ENCODE peak calls at places on chromosome 7, in five cellular contexts. F, R, O, V and C are unnamed samples.

GRCh38 chr7:149456770-149457421 is 4.0 kb downstream of the ZNF777 start:
- DNase-seq in F (no peak), R (no peak), O (no peak), V (no peak), C (peak; percentile 49)

GRCh38 chr7:151057737-151057988 is at the start of gene CDK5:
- DNase-seq in F (no peak), R (no peak), O (no peak), V (no peak), C (no peak)

GRCh38 chr7:128203047-128203491 is 38.0 kb upstream of the LEP start:
- DNase-seq in F (peak; percentile 27), R (no peak), O (no peak), V (no peak), C (no peak)

GRCh38 chr7:152909280-152909679 is 149.7 kb downstream of the ACTR3B start:
- DNase-seq in F (no peak), R (no peak), O (no peak), V (no peak), C (no peak)

GRCh38 chr7:5574770-5575269 is 151.2 kb upstream of the TNRC18 start:
- DNase-seq in F (peak; percentile 92), R (peak; percentile 75), O (no peak), V (peak; percentile 70), C (no peak)

GRCh38 chr7:87767827-87768226 is 108.3 kb downstream of the SLC25A40 start:
- DNase-seq in F (no peak), R (no peak), O (no peak), V (no peak), C (peak; percentile 14)

GRCh38 chr7:108643136-108643535 is 73.5 kb downstream of the DNAJB9 start:
- DNase-seq in F (no peak), R (no peak), O (no peak), V (no peak), C (no peak)

GRCh38 chr7:147547252-147547897 is 1043.2 kb upstream of the C7orf33 start:
- DNase-seq in F (peak; percentile 24), R (peak; percentile 64), O (peak; percentile 11), V (peak; percentile 64), C (peak; percentile 66)

GRCh38 chr7:139112316-139112715 is 2.8 kb upstream of the ZC3HAV1 start:
- DNase-seq in F (no peak), R (no peak), O (no peak), V (no peak), C (no peak)

GRCh38 chr7:11817111-11817710 is 14.8 kb downstream of the THSD7A start:
- DNase-seq in F (no peak), R (no peak), O (no peak), V (peak; percentile 37), C (no peak)

GRCh38 chr7:33157311-33157710 is 27.9 kb downstream of the BBS9 start:
- DNase-seq in F (no peak), R (no peak), O (no peak), V (no peak), C (no peak)

GRCh38 chr7:130254555-130254954 is 12.1 kb upstream of the CPA2 start:
- DNase-seq in F (no peak), R (no peak), O (no peak), V (no peak), C (no peak)

GRCh38 chr7:87833130-87833529 is 43.0 kb downstream of the SLC25A40 start:
- DNase-seq in F (no peak), R (no peak), O (no peak), V (no peak), C (peak; percentile 23)

GRCh38 chr7:44460325-44460724 is 30.1 kb downstream of the NUDCD3 start:
- DNase-seq in F (no peak), R (no peak), O (peak; percentile 89), V (no peak), C (no peak)

GRCh38 chr7:133364959-133365680 is 112.2 kb downstream of the EXOC4 start:
- DNase-seq in F (no peak), R (no peak), O (no peak), V (no peak), C (no peak)

GRCh38 chr7:132187869-132188789 is 388.1 kb downstream of the PLXNA4 start:
- DNase-seq in F (no peak), R (no peak), O (no peak), V (peak; percentile 96), C (no peak)

GRCh38 chr7:55570939-55571338 is 1.4 kb downstream of the VOPP1 start:
- DNase-seq in F (no peak), R (no peak), O (no peak), V (no peak), C (peak; percentile 85)

GRCh38 chr7:150405584-150406310 is 26.6 kb downstream of the ZNF775 start:
- DNase-seq in F (peak; percentile 85), R (peak; percentile 78), O (peak; percentile 64), V (peak; percentile 78), C (no peak)

GRCh38 chr7:46162582-46162981 is 241.5 kb upstream of the IGFBP3 start:
- DNase-seq in F (no peak), R (no peak), O (no peak), V (no peak), C (no peak)

GRCh38 chr7:5533821-5534367 is 110.3 kb upstream of the TNRC18 start:
- DNase-seq in F (no peak), R (no peak), O (no peak), V (peak; percentile 33), C (no peak)

GRCh38 chr7:140165422-140165821 is 11.4 kb downstream of the KDM7A start:
- DNase-seq in F (no peak), R (no peak), O (no peak), V (no peak), C (peak; percentile 52)

GRCh38 chr7:74993121-74993520 is 28.6 kb downstream of the CASTOR2 start:
- DNase-seq in F (no peak), R (no peak), O (no peak), V (no peak), C (no peak)

GRCh38 chr7:121138262-121138933 is 149.9 kb downstream of the CPED1 start:
- DNase-seq in F (no peak), R (no peak), O (peak; percentile 76), V (peak; percentile 11), C (no peak)

GRCh38 chr7:85324145-85324799 is 137.4 kb upstream of the SEMA3D start:
- DNase-seq in F (peak; percentile 49), R (no peak), O (no peak), V (peak; percentile 20), C (peak; percentile 70)

DNA sequence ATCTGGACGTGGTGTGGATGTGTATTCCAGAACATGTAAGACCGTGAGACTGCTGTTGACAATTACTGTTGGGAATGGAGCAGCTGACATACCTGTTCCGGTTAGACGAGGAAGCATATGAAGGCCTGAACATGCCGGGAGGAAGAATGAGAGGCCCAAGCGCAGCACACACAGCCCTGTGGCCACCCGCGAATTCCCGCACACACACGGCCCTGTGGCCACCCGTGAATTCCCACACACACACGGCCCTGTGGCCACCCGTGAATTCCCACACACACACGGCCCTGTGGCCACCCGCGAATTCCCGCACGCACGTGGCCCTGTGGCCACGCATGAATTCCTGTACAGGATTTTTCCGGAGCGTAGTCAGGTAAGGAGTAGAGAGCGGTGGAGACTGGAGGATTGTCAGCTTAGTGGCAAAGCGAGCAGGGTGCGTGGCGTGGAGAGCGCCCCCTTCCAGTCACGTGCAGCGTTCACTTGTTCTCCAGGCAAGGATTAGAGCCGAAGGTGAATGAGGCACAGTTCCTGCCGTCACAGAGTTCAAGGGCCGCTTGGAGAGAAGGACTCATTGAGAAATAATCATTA is 9.5 kb upstream of the SUN1 start:
- DNase-seq in F (no peak), R (peak; percentile 55), O (no peak), V (peak; percentile 83), C (no peak)
- H3K4me2 ChIP-seq in F (no peak overlapping the region), R (no peak overlapping the region), O (no peak overlapping the region), V (no peak overlapping the region), C (no peak overlapping the region)

GRCh38 chr7:1044189-1045037 is at the start of gene GPR146:
- DNase-seq in F (peak; percentile 100), R (peak; percentile 99), O (peak; percentile 93), V (peak; percentile 98), C (peak; percentile 95)

GRCh38 chr7:1045038-1045726 is 836 bp downstream of the GPR146 start:
- DNase-seq in F (no peak), R (no peak), O (no peak), V (no peak), C (no peak)

GRCh38 chr7:1049006-1049741 is 4.8 kb downstream of the GPR146 start:
- DNase-seq in F (no peak), R (no peak), O (no peak), V (no peak), C (no peak)

GRCh38 chr7:1045727-1046063 is 1.3 kb downstream of the GPR146 start:
- DNase-seq in F (no peak), R (no peak), O (no peak), V (no peak), C (no peak)

DNA sequence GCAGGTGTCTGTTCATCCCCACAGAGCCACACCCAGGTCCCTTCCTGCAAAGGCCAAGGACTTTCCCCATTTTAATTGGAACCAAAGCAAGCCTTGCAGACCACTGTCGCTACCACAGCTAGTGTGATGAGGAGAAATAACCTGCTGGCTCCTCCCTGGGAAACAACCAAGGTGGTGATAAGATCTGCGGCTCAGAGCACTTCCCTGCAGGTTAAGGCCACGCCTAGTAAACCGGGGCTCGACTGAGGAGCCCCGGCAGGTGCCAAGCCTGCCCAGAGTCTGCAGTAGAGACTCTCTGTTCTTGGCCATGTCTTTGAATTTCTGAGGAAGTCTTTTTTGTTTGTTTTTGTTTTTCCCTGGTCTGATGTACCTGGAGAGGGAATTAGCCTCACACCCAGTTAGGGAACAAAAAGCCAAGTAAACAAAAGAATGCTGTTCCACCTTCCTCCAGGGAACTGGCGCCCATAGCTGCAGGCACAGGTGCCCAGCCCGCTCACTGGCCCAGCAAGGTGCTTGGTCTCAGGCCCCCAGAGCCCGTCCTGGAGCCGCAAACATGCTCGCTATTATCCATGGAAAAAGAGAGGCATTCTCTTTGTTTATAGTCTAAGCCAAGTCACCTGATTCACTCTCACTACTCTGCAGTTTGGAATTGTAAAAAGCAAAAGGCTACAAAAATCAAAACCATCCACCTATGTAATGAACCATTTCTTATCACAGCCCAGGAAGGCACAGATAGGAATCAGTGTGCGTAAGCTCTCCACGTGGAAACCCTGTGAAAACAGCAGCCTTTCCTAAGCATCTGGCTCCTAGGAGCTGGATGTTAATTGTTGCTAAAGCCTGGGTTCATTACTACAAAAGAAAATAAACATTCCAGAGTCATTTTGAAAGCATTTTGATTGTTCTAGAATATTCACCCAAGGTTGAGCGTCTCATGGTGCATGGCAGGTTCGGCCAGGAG is 2.7 kb downstream of the GPR146 start:
- DNase-seq in F (peak; percentile 74), R (no peak), O (no peak), V (no peak), C (peak; percentile 5)
- TF ChIP-seq EZH2phosphoT487 in F (no peak), R (no peak), O (no peak), V (no peak), C (no peak)

GRCh38 chr7:81665236-81665635 is 104.6 kb downstream of the HGF start:
- DNase-seq in F (peak; percentile 27), R (no peak), O (no peak), V (no peak), C (no peak)
- H3K4me2 ChIP-seq in F (no peak overlapping the region), R (no peak overlapping the region), O (no peak overlapping the region), V (no peak overlapping the region), C (no peak overlapping the region)

GRCh38 chr7:69879989-69880388 is 281.7 kb downstream of the AUTS2 start:
- DNase-seq in F (no peak), R (no peak), O (no peak), V (no peak), C (no peak)

GRCh38 chr7:69878015-69878414 is 279.7 kb downstream of the AUTS2 start:
- DNase-seq in F (no peak), R (no peak), O (no peak), V (no peak), C (no peak)

GRCh38 chr7:69883399-69883821 is 285.1 kb downstream of the AUTS2 start:
- DNase-seq in F (peak; percentile 60), R (no peak), O (no peak), V (no peak), C (no peak)

GRCh38 chr7:69882269-69882668 is 284.0 kb downstream of the AUTS2 start:
- DNase-seq in F (no peak), R (no peak), O (no peak), V (no peak), C (no peak)

GRCh38 chr7:69880848-69881247 is 282.6 kb downstream of the AUTS2 start:
- DNase-seq in F (peak; percentile 24), R (no peak), O (peak; percentile 25), V (no peak), C (no peak)
- TF ChIP-seq EZH2phosphoT487 in F (no peak), R (no peak), O (no peak), V (no peak), C (no peak)